ENCODE peak calls at places on chromosome 10, in six cellular contexts. J is fibroblast of lung, A is RWPE1, G is left ventricle myocardium inferior, E is body of pancreas, C is dorsolateral prefrontal cortex. I is an unnamed sample.

GRCh38 chr10:15374156-15374555 is 3.1 kb upstream of the FAM171A1 start:
- DNase-seq in J (no peak), A (no peak), G (no peak), E (no peak), C (no peak), I (no peak)

GRCh38 chr10:34255075-34255474 is 560.0 kb downstream of the PARD3 start:
- DNase-seq in J (no peak), A (no peak), G (no peak), E (no peak), C (no peak), I (no peak)

GRCh38 chr10:11440250-11441150 is 170.9 kb downstream of the USP6NL start:
- DNase-seq in J (no peak), A (no peak), G (no peak), E (no peak), C (no peak), I (no peak)

GRCh38 chr10:43120116-43120947 is 17.9 kb upstream of the CSGALNACT2 start:
- DNase-seq in J (no peak), A (no peak), G (no peak), E (no peak), C (no peak), I (no peak)

GRCh38 chr10:4763960-4764428 is 62.0 kb upstream of the AKR1E2 start:
- DNase-seq in J (peak), A (no peak), G (no peak), E (no peak), C (no peak), I (no peak)

GRCh38 chr10:115854740-115855435 is 418.1 kb downstream of the GFRA1 start:
- DNase-seq in J (no peak), A (peak), G (no peak), E (no peak), C (no peak), I (no peak)

GRCh38 chr10:29124864-29125263 is 164.0 kb upstream of the LYZL1 start:
- DNase-seq in J (no peak), A (no peak), G (no peak), E (no peak), C (no peak), I (no peak)

GRCh38 chr10:16545126-16545736 is 23.6 kb upstream of the C1QL3 start:
- DNase-seq in J (peak), A (peak), G (no peak), E (peak), C (no peak), I (peak)

GRCh38 chr10:93596539-93596938 is 4.5 kb downstream of the RBP4 start:
- DNase-seq in J (no peak), A (no peak), G (no peak), E (no peak), C (no peak), I (no peak)

GRCh38 chr10:63972949-63973827 is 452.0 kb downstream of the REEP3 start:
- DNase-seq in J (no peak), A (no peak), G (no peak), E (no peak), C (no peak), I (no peak)

GRCh38 chr10:30285970-30286369 is 63.1 kb downstream of the MTPAP start:
- DNase-seq in J (no peak), A (no peak), G (no peak), E (no peak), C (no peak), I (no peak)

GRCh38 chr10:43208147-43209063 is 58.5 kb downstream of the RASGEF1A start:
- DNase-seq in J (no peak), A (no peak), G (peak), E (peak), C (no peak), I (peak)

GRCh38 chr10:96339956-96340904 is 18.6 kb downstream of the OPALIN start:
- DNase-seq in J (peak), A (peak), G (peak), E (peak), C (peak), I (peak)

GRCh38 chr10:125116652-125117310 is 43.6 kb downstream of the CTBP2 start:
- DNase-seq in J (no peak), A (no peak), G (no peak), E (peak), C (no peak), I (no peak)

GRCh38 chr10:24929056-24929544 is 23.3 kb downstream of the PRTFDC1 start:
- DNase-seq in J (peak), A (no peak), G (no peak), E (no peak), C (no peak), I (no peak)

GRCh38 chr10:63252095-63252762 is 119.1 kb downstream of the NRBF2 start:
- DNase-seq in J (no peak), A (no peak), G (no peak), E (no peak), C (no peak), I (no peak)

GRCh38 chr10:103847909-103848468 is 7.4 kb downstream of the SH3PXD2A start:
- DNase-seq in J (no peak), A (no peak), G (no peak), E (no peak), C (no peak), I (peak)

GRCh38 chr10:130215076-130215917 is 79.1 kb downstream of the GLRX3 start:
- DNase-seq in J (no peak), A (no peak), G (no peak), E (no peak), C (no peak), I (no peak)

GRCh38 chr10:35640474-35640873 is 1.6 kb downstream of the FZD8 start:
- DNase-seq in J (peak), A (peak), G (peak), E (peak), C (peak), I (peak)

GRCh38 chr10:16909271-16909767 is 92.1 kb upstream of the RSU1 start:
- DNase-seq in J (no peak), A (no peak), G (no peak), E (no peak), C (no peak), I (no peak)

GRCh38 chr10:124878457-124878739 is 63.5 kb upstream of the ZRANB1 start:
- DNase-seq in J (no peak), A (no peak), G (no peak), E (no peak), C (no peak), I (no peak)

GRCh38 chr10:95861401-95861800 is 46.4 kb upstream of the CC2D2B start:
- DNase-seq in J (no peak), A (no peak), G (no peak), E (no peak), C (no peak), I (no peak)

GRCh38 chr10:49288341-49289065 is 10.5 kb upstream of the C10orf71 start:
- DNase-seq in J (no peak), A (no peak), G (no peak), E (no peak), C (no peak), I (no peak)

GRCh38 chr10:91711885-91712284 is 79.0 kb upstream of the PPP1R3C start:
- DNase-seq in J (no peak), A (no peak), G (no peak), E (no peak), C (no peak), I (no peak)

GRCh38 chr10:62374862-62375710 is 917 bp downstream of the ZNF365 start:
- DNase-seq in J (no peak), A (peak), G (no peak), E (no peak), C (no peak), I (no peak)

GRCh38 chr10:82674036-82674435 is 799.0 kb downstream of the NRG3 start:
- DNase-seq in J (no peak), A (no peak), G (no peak), E (no peak), C (no peak), I (no peak)

GRCh38 chr10:62278461-62278910 is 9.8 kb upstream of the RTKN2 start:
- DNase-seq in J (no peak), A (no peak), G (no peak), E (no peak), C (no peak), I (no peak)

GRCh38 chr10:21927601-21928000 is 75.9 kb downstream of the DNAJC1 start:
- DNase-seq in J (peak), A (no peak), G (no peak), E (no peak), C (no peak), I (no peak)

GRCh38 chr10:31836569-31837406 is 91.8 kb downstream of the ARHGAP12 start:
- DNase-seq in J (peak), A (peak), G (no peak), E (peak), C (no peak), I (peak)

GRCh38 chr10:28179490-28180099 is 123.3 kb downstream of the MPP7 start:
- DNase-seq in J (peak), A (peak), G (no peak), E (no peak), C (no peak), I (peak)

DNA sequence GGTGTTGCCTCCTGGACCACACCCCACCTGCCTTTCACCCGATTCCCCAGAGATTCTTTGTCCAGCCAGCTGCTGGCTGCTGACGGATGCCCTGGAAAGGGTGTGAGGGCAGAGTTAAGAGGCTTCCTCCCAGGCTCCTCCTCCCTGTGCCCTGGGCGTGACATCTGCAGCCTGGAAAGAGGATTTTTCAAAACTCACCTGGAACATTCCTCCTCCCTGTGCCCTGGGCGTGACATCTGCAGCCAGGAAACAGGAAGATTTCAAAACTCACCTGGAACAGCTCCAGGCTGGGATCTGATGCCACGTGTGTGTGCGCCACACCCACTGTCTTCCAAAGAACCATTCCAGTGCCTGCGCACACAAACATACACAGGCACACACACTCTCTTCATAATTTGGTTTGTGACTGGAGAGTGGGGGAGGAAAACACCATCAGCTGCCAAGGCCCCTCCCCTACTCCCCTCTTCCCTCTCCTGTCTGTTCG is 5.2 kb downstream of the MARVELD1 start:
- DNase-seq in J (peak), A (peak), G (no peak), E (peak), C (no peak), I (peak)
- H3K27ac ChIP-seq in J (no peak), A (peak), G (peak), E (peak), C (peak), I (no peak)

DNA sequence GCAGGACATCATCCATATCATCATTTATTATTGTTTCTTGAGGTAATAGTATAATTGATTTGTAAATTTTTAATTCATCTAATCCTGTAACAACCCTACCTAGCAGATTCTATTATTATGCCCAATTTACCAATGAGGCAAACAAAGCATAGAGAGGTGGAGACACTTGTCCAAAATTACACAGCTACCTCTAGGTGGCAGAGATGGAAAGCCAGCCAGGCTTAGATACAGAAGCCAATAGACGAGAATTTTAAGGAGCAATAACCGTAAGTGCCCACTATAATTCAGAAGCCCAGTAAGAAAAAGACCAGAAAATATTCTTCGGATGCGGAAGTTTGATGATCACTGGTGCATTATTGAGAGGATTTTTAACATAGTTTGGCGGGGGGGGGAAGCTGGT is 54.0 kb downstream of the ANK3 start:
- DNase-seq in J (no peak), A (no peak), G (no peak), E (no peak), C (no peak), I (no peak)
- TF ChIP-seq CTCF in J (peak), A (no peak), G (peak), E (no peak), C (peak), I (peak)

GRCh38 chr10:113097046-113097415 is 147.0 kb downstream of the TCF7L2 start:
- DNase-seq in J (no peak), A (no peak), G (no peak), E (no peak), C (no peak), I (no peak)
- H3K27ac ChIP-seq in J (no peak), A (peak), G (peak), E (no peak), C (no peak), I (no peak)

GRCh38 chr10:72690071-72690755 is 1.7 kb upstream of the MCU start:
- DNase-seq in J (no peak), A (no peak), G (no peak), E (no peak), C (no peak), I (no peak)

GRCh38 chr10:72692897-72693598 is 1.1 kb downstream of the MCU start:
- DNase-seq in J (peak), A (no peak), G (no peak), E (no peak), C (no peak), I (no peak)

GRCh38 chr10:72691470-72692056 is 380 bp upstream of the MCU start:
- DNase-seq in J (no peak), A (peak), G (no peak), E (no peak), C (no peak), I (no peak)

GRCh38 chr10:72693599-72693915 is 1.6 kb downstream of the MCU start:
- DNase-seq in J (no peak), A (no peak), G (no peak), E (no peak), C (no peak), I (no peak)

GRCh38 chr10:72692057-72692891 is at the start of gene MCU:
- DNase-seq in J (peak), A (peak), G (peak), E (peak), C (peak), I (peak)
- TF ChIP-seq CTCF in J (no peak), A (no peak), G (no peak), E (no peak), C (peak), I (no peak)

GRCh38 chr10:132329565-132330485 is 2.2 kb upstream of the LRRC27 start:
- DNase-seq in J (peak), A (peak), G (no peak), E (no peak), C (no peak), I (no peak)
- H3K27ac ChIP-seq in J (peak), A (peak), G (peak), E (no peak), C (no peak), I (no peak)